ENCODE peak calls at places on chromosomes 2 and 18, in ten cellular contexts. R is K562, D is Peyer's patch, Y is esophagus squamous epithelium, X is PC-9, E is gastrocnemius medialis, C is Caco-2, O is SJSA1, U is GM23248, F is breast epithelium. B is an unnamed sample. For H3K27me3 and H3K4me1, the result is how much of the 10 kb centered on the place peaks cover.

GRCh38 chr2:239898292-239898925 is 126.7 kb downstream of the NDUFA10 start:
- DNase-seq in X (no peak), Y (no peak), R (no peak), E (no peak), D (no peak), F (no peak), U (no peak), C (no peak), O (no peak), B (no peak)

GRCh38 chr2:142052220-142052863 is 78.5 kb downstream of the LRP1B start:
- DNase-seq in O (no peak), C (no peak), U (no peak), Y (no peak), R (no peak), E (no peak), X (no peak), D (no peak), F (no peak), B (no peak)

GRCh38 chr2:219554369-219554768 is 10.5 kb downstream of the TMEM198 start:
- DNase-seq in O (no peak), U (no peak), C (no peak), Y (no peak), D (no peak), R (no peak), E (no peak), X (no peak), F (no peak), B (no peak)

GRCh38 chr2:205681836-205682238 is 464 bp upstream of the NRP2 start:
- DNase-seq in R (no peak), E (no peak), F (no peak), O (no peak), U (peak), C (no peak), X (no peak), Y (no peak), D (no peak), B (no peak)

GRCh38 chr2:20148841-20149702 is 75.9 kb downstream of the SDC1 start:
- DNase-seq in R (no peak), D (no peak), E (no peak), F (no peak), Y (no peak), U (peak), X (no peak), C (no peak), O (peak), B (no peak)

GRCh38 chr2:102094917-102095316 is 47.6 kb upstream of the IL1R1 start:
- DNase-seq in O (peak), Y (no peak), X (no peak), R (peak), D (no peak), E (peak), U (peak), C (peak), F (no peak), B (no peak)

GRCh38 chr2:127080941-127081769 is 25.8 kb downstream of the BIN1 start:
- DNase-seq in R (no peak), Y (no peak), U (no peak), O (no peak), C (no peak), E (peak), F (no peak), D (peak), X (peak), B (peak)

GRCh38 chr2:167048829-167049228 is 160.5 kb downstream of the XIRP2 start:
- DNase-seq in C (no peak), O (no peak), D (no peak), X (no peak), F (no peak), U (no peak), Y (no peak), R (no peak), E (no peak), B (no peak)

GRCh38 chr2:15643209-15643500 is 51.5 kb downstream of the DDX1 start:
- DNase-seq in O (no peak), R (no peak), X (no peak), D (no peak), U (no peak), F (no peak), E (no peak), Y (no peak), C (no peak), B (no peak)

GRCh38 chr2:56474412-56475158 is 290.8 kb downstream of the CCDC85A start:
- DNase-seq in R (no peak), D (no peak), C (no peak), F (no peak), X (no peak), E (peak), Y (no peak), O (no peak), U (peak), B (no peak)

GRCh38 chr18:74609535-74609934 is 11.9 kb downstream of the ZNF407 start:
- DNase-seq in E (no peak), Y (no peak), F (no peak), X (no peak), C (no peak), D (no peak), R (no peak), U (peak), O (no peak), B (no peak)

GRCh38 chr2:108492364-108492763 is 41.9 kb upstream of the LIMS1 start:
- DNase-seq in E (no peak), X (no peak), U (peak), R (no peak), F (no peak), D (no peak), C (peak), O (no peak), Y (no peak), B (no peak)

GRCh38 chr18:68376931-68377330 is 338.0 kb downstream of the TMX3 start:
- DNase-seq in C (no peak), X (no peak), Y (no peak), D (no peak), U (no peak), R (no peak), O (no peak), E (no peak), F (no peak), B (no peak)

GRCh38 chr18:11147371-11147860 is 2.0 kb downstream of the PIEZO2 start:
- DNase-seq in R (no peak), F (no peak), C (no peak), E (no peak), Y (no peak), O (no peak), U (no peak), D (no peak), X (no peak), B (no peak)

GRCh38 chr2:161488131-161488699 is 72.1 kb downstream of the TBR1 start:
- DNase-seq in X (no peak), C (no peak), E (no peak), F (no peak), Y (no peak), U (no peak), O (no peak), D (no peak), R (no peak), B (no peak)

GRCh38 chr18:74249181-74249968 is 42.4 kb downstream of the CYB5A start:
- DNase-seq in Y (no peak), F (no peak), R (no peak), X (no peak), C (no peak), O (no peak), U (peak), D (no peak), E (no peak), B (no peak)

GRCh38 chr18:62757399-62758010 is 42.2 kb downstream of the PHLPP1 start:
- DNase-seq in E (no peak), O (no peak), Y (no peak), X (peak), F (no peak), U (no peak), D (no peak), C (no peak), R (no peak), B (no peak)

GRCh38 chr2:23824777-23825212 is 102.1 kb downstream of the ATAD2B start:
- DNase-seq in R (peak), D (no peak), X (peak), Y (no peak), O (no peak), U (peak), F (no peak), C (peak), E (no peak), B (no peak)

GRCh38 chr2:157307021-157307420 is 18.6 kb downstream of the ERMN start:
- DNase-seq in F (no peak), Y (no peak), E (no peak), C (no peak), D (no peak), R (peak), X (no peak), O (no peak), U (peak), B (no peak)

GRCh38 chr2:148540022-148540421 is 104.5 kb upstream of the EPC2 start:
- DNase-seq in C (no peak), O (no peak), R (no peak), F (no peak), U (no peak), D (no peak), Y (no peak), X (no peak), E (no peak), B (no peak)

GRCh38 chr2:43605079-43605655 is 9.3 kb upstream of the THADA start:
- DNase-seq in F (no peak), X (peak), R (peak), O (no peak), D (no peak), Y (no peak), E (no peak), U (peak), C (peak), B (no peak)

GRCh38 chr18:13589943-13590342 is 136.4 kb downstream of the FAM210A start:
- DNase-seq in U (no peak), R (no peak), O (no peak), X (no peak), Y (no peak), F (no peak), D (no peak), C (no peak), E (no peak), B (no peak)

GRCh38 chr2:119760237-119760807 is 600 bp downstream of the PTPN4 start:
- DNase-seq in U (no peak), O (no peak), X (no peak), D (no peak), C (peak), Y (no peak), E (no peak), R (no peak), F (peak), B (no peak)

GRCh38 chr2:239193426-239193825 is 207.4 kb downstream of the HDAC4 start:
- DNase-seq in X (no peak), F (peak), O (peak), Y (no peak), U (no peak), E (no peak), D (no peak), C (no peak), R (no peak), B (no peak)

GRCh38 chr18:12053312-12053711 is 40.3 kb upstream of the ANKRD62 start:
- DNase-seq in C (no peak), X (no peak), Y (no peak), O (no peak), R (no peak), F (no peak), D (peak), U (no peak), E (no peak), B (no peak)

GRCh38 chr2:86522711-86523110 is 40.5 kb downstream of the CHMP3 start:
- DNase-seq in O (no peak), E (no peak), Y (no peak), C (no peak), R (no peak), U (no peak), X (no peak), F (no peak), D (no peak), B (no peak)

GRCh38 chr2:28276076-28276618 is 116.5 kb upstream of the FOSL2 start:
- DNase-seq in U (peak), D (no peak), F (no peak), C (no peak), O (peak), X (peak), Y (no peak), E (no peak), R (peak), B (no peak)

GRCh38 chr2:224027070-224027469 is 12.0 kb downstream of the SERPINE2 start:
- DNase-seq in C (no peak), F (no peak), O (no peak), U (no peak), E (no peak), R (no peak), X (no peak), D (no peak), Y (no peak), B (no peak)

GRCh38 chr2:9211496-9211895 is 4.9 kb downstream of the ASAP2 start:
- DNase-seq in F (no peak), X (no peak), R (no peak), O (no peak), D (no peak), E (no peak), Y (no peak), C (no peak), U (peak), B (no peak)

GRCh38 chr2:9213477-9214051 is 7.0 kb downstream of the ASAP2 start:
- DNase-seq in X (no peak), C (no peak), Y (no peak), F (no peak), R (no peak), E (no peak), D (no peak), U (no peak), O (no peak), B (no peak)

GRCh38 chr2:9212661-9213411 is 6.2 kb downstream of the ASAP2 start:
- DNase-seq in U (peak), C (no peak), O (no peak), F (no peak), Y (no peak), R (no peak), X (peak), D (no peak), E (no peak), B (no peak)

GRCh38 chr2:9210030-9210429 is 3.4 kb downstream of the ASAP2 start:
- DNase-seq in D (no peak), O (no peak), E (no peak), C (no peak), F (no peak), Y (no peak), X (no peak), U (no peak), R (no peak), B (no peak)

GRCh38 chr2:9212010-9212638 is 5.5 kb downstream of the ASAP2 start:
- DNase-seq in D (no peak), R (no peak), U (peak), O (no peak), Y (no peak), X (no peak), F (no peak), E (no peak), C (peak), B (no peak)
- H3K27me3 ChIP-seq in D (under half), R (under half), U (under half), O (under half), Y (under half), X (under half), F (under half), E (under half), C (under half), B (under half)

DNA sequence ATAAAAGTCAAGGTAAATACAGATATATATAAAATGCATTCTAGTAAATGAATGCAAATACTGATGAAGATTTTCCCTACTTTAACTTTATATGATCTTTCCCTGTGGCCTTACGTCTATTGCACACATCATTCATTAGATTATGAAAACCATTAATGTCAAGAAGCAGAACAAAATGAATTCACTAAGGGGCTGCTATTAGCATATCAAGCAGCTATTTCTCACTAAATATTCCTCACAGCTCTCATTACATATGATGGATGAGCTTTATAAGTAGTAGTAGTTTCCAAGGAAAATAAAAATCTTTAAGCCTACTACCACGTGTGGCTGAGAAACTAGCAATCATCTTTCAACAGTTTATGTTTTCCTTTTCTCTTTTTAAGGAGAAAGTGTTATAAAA is 702.8 kb upstream of the SLC39A10 start:
- DNase-seq in C (no peak), O (no peak), D (no peak), F (no peak), E (no peak), R (no peak), Y (no peak), U (no peak), X (no peak), B (no peak)
- H3K4me3 ChIP-seq in C (no peak), O (no peak), D (no peak), F (no peak), E (no peak), R (no peak), Y (no peak), U (no peak), X (no peak), B (no peak)

GRCh38 chr2:99863914-99864273 is 278.5 kb downstream of the AFF3 start:
- DNase-seq in F (no peak), Y (no peak), R (no peak), X (no peak), U (no peak), C (no peak), D (no peak), O (no peak), E (no peak), B (no peak)
- H3K4me1 ChIP-seq in F (under half), Y (under half), R (under half), X (under half), U (under half), C (under half), D (under half), O (under half), E (under half), B (under half)

DNA sequence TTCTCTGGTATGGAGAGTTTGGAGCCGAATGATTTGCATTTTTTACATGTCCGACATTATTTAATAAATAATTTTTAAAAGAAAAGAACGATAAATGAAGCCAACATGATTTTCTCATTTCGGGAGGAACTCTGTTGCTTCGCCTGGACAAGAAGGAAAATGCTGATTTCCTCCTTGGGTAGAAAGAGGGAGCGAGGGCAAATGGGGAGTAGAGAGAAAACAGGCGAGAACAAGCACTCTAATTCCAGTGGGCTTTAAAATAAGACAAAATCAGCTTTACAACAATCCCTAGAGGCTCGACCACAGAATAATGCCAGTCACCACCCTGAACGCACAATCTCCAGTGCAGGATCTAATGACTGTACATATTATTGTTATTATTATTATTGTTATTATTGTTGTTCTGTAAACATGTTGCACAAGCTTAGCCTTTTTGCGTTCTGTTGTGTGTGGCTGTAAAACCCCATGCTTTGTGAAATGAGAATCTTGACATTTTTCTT is 3.7 kb downstream of the DLX1 start:
- DNase-seq in C (no peak), E (no peak), X (no peak), Y (no peak), O (no peak), F (no peak), R (no peak), U (no peak), D (no peak), B (no peak)
- H3K27me3 ChIP-seq in C (under half), E (half or more), X (under half), Y (half or more), O (under half), F (under half), R (under half), U (under half), D (under half), B (half or more)

DNA sequence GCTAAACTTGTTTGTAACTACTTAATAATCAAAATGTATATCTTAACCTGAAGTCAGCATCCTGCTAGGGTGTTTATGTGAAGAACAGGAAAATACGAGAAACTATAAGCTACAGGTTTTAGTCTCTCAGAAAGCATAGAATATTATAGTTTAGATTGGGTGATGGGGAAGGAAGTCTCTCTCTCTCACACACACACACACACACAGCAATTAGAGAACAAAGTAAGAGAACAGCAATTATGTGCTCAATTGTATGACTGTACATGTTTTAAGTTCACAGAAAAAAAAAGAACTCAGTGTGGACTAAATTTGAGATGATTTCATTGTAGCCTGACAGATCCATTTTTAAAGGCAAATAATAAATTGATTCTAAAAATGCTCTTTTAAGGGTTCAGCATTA is 94.3 kb upstream of the ZNF516 start:
- DNase-seq in E (no peak), F (no peak), R (no peak), X (no peak), C (no peak), O (no peak), D (no peak), U (no peak), Y (no peak), B (no peak)
- H3K4me3 ChIP-seq in E (no peak), F (peak), R (no peak), X (no peak), C (no peak), O (no peak), D (no peak), U (peak), Y (peak), B (no peak)

GRCh38 chr2:98730851-98731708 is at the start of gene MGAT4A:
- DNase-seq in O (no peak), R (peak), C (peak), D (peak), F (peak), E (peak), X (peak), Y (no peak), U (peak), B (peak)
- H3K4me1 ChIP-seq in O (under half), R (under half), C (half or more), D (under half), F (under half), E (under half), X (under half), Y (half or more), U (under half), B (under half)

B was measured in effector memory CD4-positive, alpha-beta T cell.